ENCODE peak calls at places on chromosomes 6 and 20, in eight cellular contexts. One of them, this sample, is unnamed.

GRCh38 chr6:111583986-111584385 is 21.7 kb downstream of the TRAF3IP2 start:
- DNase-seq in gastrocnemius medialis: no peak
- DNase-seq in PC-3: no peak
- DNase-seq in left lung: no peak
- DNase-seq in uterus: no peak
- DNase-seq in endothelial cell of umbilical vein: no peak
- DNase-seq in fibroblast of lung: no peak
- DNase-seq in NT2/D1: no peak
- DNase-seq in this sample: no peak

GRCh38 chr6:74940211-74940610 is 265.6 kb downstream of the COL12A1 start:
- DNase-seq in PC-3: no peak
- DNase-seq in left lung: no peak
- DNase-seq in gastrocnemius medialis: no peak
- DNase-seq in fibroblast of lung: peak; percentile 42
- DNase-seq in uterus: no peak
- DNase-seq in NT2/D1: no peak
- DNase-seq in endothelial cell of umbilical vein: no peak
- DNase-seq in this sample: no peak

GRCh38 chr6:22350109-22350508 is 53.3 kb upstream of the PRL start:
- DNase-seq in fibroblast of lung: no peak
- DNase-seq in uterus: no peak
- DNase-seq in NT2/D1: no peak
- DNase-seq in left lung: no peak
- DNase-seq in endothelial cell of umbilical vein: peak; percentile 62
- DNase-seq in gastrocnemius medialis: no peak
- DNase-seq in PC-3: no peak
- DNase-seq in this sample: peak; percentile 57

GRCh38 chr6:84645000-84645399 is 119.4 kb downstream of the TBX18 start:
- DNase-seq in endothelial cell of umbilical vein: peak; percentile 87
- DNase-seq in left lung: no peak
- DNase-seq in PC-3: peak; percentile 82
- DNase-seq in NT2/D1: no peak
- DNase-seq in uterus: no peak
- DNase-seq in fibroblast of lung: peak; percentile 76
- DNase-seq in gastrocnemius medialis: no peak
- DNase-seq in this sample: peak; percentile 62

GRCh38 chr6:3061501-3061941 is 6.8 kb upstream of the RIPK1 start:
- DNase-seq in fibroblast of lung: peak; percentile 85
- DNase-seq in gastrocnemius medialis: no peak
- DNase-seq in endothelial cell of umbilical vein: no peak
- DNase-seq in left lung: no peak
- DNase-seq in NT2/D1: no peak
- DNase-seq in PC-3: peak; percentile 93
- DNase-seq in uterus: no peak
- DNase-seq in this sample: peak; percentile 78

GRCh38 chr6:132021552-132022375 is 70.6 kb upstream of the CCN2 start:
- DNase-seq in fibroblast of lung: no peak
- DNase-seq in NT2/D1: no peak
- DNase-seq in PC-3: peak; percentile 39
- DNase-seq in uterus: no peak
- DNase-seq in endothelial cell of umbilical vein: no peak
- DNase-seq in left lung: no peak
- DNase-seq in gastrocnemius medialis: no peak
- DNase-seq in this sample: peak; percentile 14

GRCh38 chr20:61888101-61888865 is 177.4 kb downstream of the TAF4 start:
- DNase-seq in fibroblast of lung: no peak
- DNase-seq in endothelial cell of umbilical vein: no peak
- DNase-seq in uterus: no peak
- DNase-seq in gastrocnemius medialis: no peak
- DNase-seq in left lung: peak; percentile 67
- DNase-seq in PC-3: no peak
- DNase-seq in NT2/D1: no peak
- DNase-seq in this sample: no peak

GRCh38 chr6:79621579-79621978 is 9.6 kb upstream of the SH3BGRL2 start:
- DNase-seq in gastrocnemius medialis: no peak
- DNase-seq in fibroblast of lung: no peak
- DNase-seq in left lung: no peak
- DNase-seq in PC-3: no peak
- DNase-seq in NT2/D1: no peak
- DNase-seq in uterus: no peak
- DNase-seq in endothelial cell of umbilical vein: no peak
- DNase-seq in this sample: no peak

GRCh38 chr6:151389640-151390275 is 1.6 kb downstream of the ZBTB2 start:
- DNase-seq in uterus: peak; percentile 80
- DNase-seq in PC-3: peak; percentile 58
- DNase-seq in fibroblast of lung: peak; percentile 65
- DNase-seq in gastrocnemius medialis: peak; percentile 60
- DNase-seq in endothelial cell of umbilical vein: peak; percentile 74
- DNase-seq in NT2/D1: no peak
- DNase-seq in left lung: no peak
- DNase-seq in this sample: peak; percentile 84

GRCh38 chr20:51800769-51801219 is 1.5 kb downstream of the SALL4 start:
- DNase-seq in endothelial cell of umbilical vein: peak; percentile 24
- DNase-seq in gastrocnemius medialis: no peak
- DNase-seq in fibroblast of lung: peak; percentile 21
- DNase-seq in PC-3: peak; percentile 54
- DNase-seq in NT2/D1: no peak
- DNase-seq in left lung: no peak
- DNase-seq in uterus: no peak
- DNase-seq in this sample: peak; percentile 56

GRCh38 chr20:23190557-23190956 is 104.4 kb upstream of the CD93 start:
- DNase-seq in NT2/D1: no peak
- DNase-seq in fibroblast of lung: peak; percentile 26
- DNase-seq in PC-3: no peak
- DNase-seq in left lung: no peak
- DNase-seq in uterus: no peak
- DNase-seq in endothelial cell of umbilical vein: no peak
- DNase-seq in gastrocnemius medialis: no peak
- DNase-seq in this sample: no peak

GRCh38 chr6:2823104-2823850 is 18.4 kb downstream of the SERPINB1 start:
- DNase-seq in fibroblast of lung: no peak
- DNase-seq in endothelial cell of umbilical vein: no peak
- DNase-seq in NT2/D1: no peak
- DNase-seq in uterus: no peak
- DNase-seq in gastrocnemius medialis: no peak
- DNase-seq in PC-3: peak; percentile 88
- DNase-seq in left lung: no peak
- DNase-seq in this sample: no peak

GRCh38 chr20:1813101-1813529 is 82.1 kb upstream of the SIRPA start:
- DNase-seq in uterus: peak; percentile 57
- DNase-seq in gastrocnemius medialis: peak; percentile 39
- DNase-seq in fibroblast of lung: peak; percentile 94
- DNase-seq in NT2/D1: no peak
- DNase-seq in left lung: peak; percentile 64
- DNase-seq in PC-3: peak; percentile 96
- DNase-seq in endothelial cell of umbilical vein: peak; percentile 92
- DNase-seq in this sample: peak; percentile 85

GRCh38 chr6:147870745-147871144 is 362.3 kb downstream of the SAMD5 start:
- DNase-seq in NT2/D1: no peak
- DNase-seq in PC-3: no peak
- DNase-seq in endothelial cell of umbilical vein: no peak
- DNase-seq in uterus: no peak
- DNase-seq in gastrocnemius medialis: no peak
- DNase-seq in fibroblast of lung: no peak
- DNase-seq in left lung: no peak
- DNase-seq in this sample: peak; percentile 20

GRCh38 chr6:71287038-71287437 is 1.6 kb upstream of the OGFRL1 start:
- DNase-seq in fibroblast of lung: no peak
- DNase-seq in left lung: peak; percentile 54
- DNase-seq in PC-3: no peak
- DNase-seq in endothelial cell of umbilical vein: no peak
- DNase-seq in uterus: peak; percentile 49
- DNase-seq in NT2/D1: no peak
- DNase-seq in gastrocnemius medialis: peak; percentile 47
- DNase-seq in this sample: peak; percentile 44

GRCh38 chr20:17504326-17504897 is 26.8 kb downstream of the BFSP1 start:
- DNase-seq in fibroblast of lung: no peak
- DNase-seq in gastrocnemius medialis: no peak
- DNase-seq in PC-3: no peak
- DNase-seq in uterus: no peak
- DNase-seq in left lung: no peak
- DNase-seq in endothelial cell of umbilical vein: no peak
- DNase-seq in NT2/D1: no peak
- DNase-seq in this sample: no peak
- H3K4me3 ChIP-seq in fibroblast of lung: peak overlapping the region; percentile 39
- H3K4me3 ChIP-seq in gastrocnemius medialis: peak overlapping the region; percentile 47
- H3K4me3 ChIP-seq in PC-3: peak overlapping the region; percentile 80
- H3K4me3 ChIP-seq in uterus: peak overlapping the region; percentile 49
- H3K4me3 ChIP-seq in left lung: peak overlapping the region; percentile 39
- H3K4me3 ChIP-seq in endothelial cell of umbilical vein: no peak overlapping the region
- H3K4me3 ChIP-seq in NT2/D1: no peak overlapping the region
- H3K4me3 ChIP-seq in this sample: peak overlapping the region; percentile 80

GRCh38 chr6:139894271-139894670 is 519.8 kb upstream of the CITED2 start:
- DNase-seq in PC-3: no peak
- DNase-seq in uterus: no peak
- DNase-seq in fibroblast of lung: no peak
- DNase-seq in left lung: no peak
- DNase-seq in gastrocnemius medialis: no peak
- DNase-seq in NT2/D1: no peak
- DNase-seq in endothelial cell of umbilical vein: no peak
- DNase-seq in this sample: no peak

GRCh38 chr6:139887275-139887674 is 512.8 kb upstream of the CITED2 start:
- DNase-seq in gastrocnemius medialis: no peak
- DNase-seq in PC-3: no peak
- DNase-seq in fibroblast of lung: no peak
- DNase-seq in NT2/D1: no peak
- DNase-seq in endothelial cell of umbilical vein: no peak
- DNase-seq in left lung: no peak
- DNase-seq in uterus: no peak
- DNase-seq in this sample: no peak

GRCh38 chr6:139888691-139889122 is 514.3 kb upstream of the CITED2 start:
- DNase-seq in NT2/D1: peak; percentile 77
- DNase-seq in uterus: no peak
- DNase-seq in fibroblast of lung: peak; percentile 61
- DNase-seq in endothelial cell of umbilical vein: no peak
- DNase-seq in left lung: no peak
- DNase-seq in PC-3: no peak
- DNase-seq in gastrocnemius medialis: no peak
- DNase-seq in this sample: no peak

GRCh38 chr6:139895205-139895793 is 520.9 kb upstream of the CITED2 start:
- DNase-seq in uterus: no peak
- DNase-seq in gastrocnemius medialis: no peak
- DNase-seq in left lung: no peak
- DNase-seq in fibroblast of lung: no peak
- DNase-seq in NT2/D1: no peak
- DNase-seq in endothelial cell of umbilical vein: no peak
- DNase-seq in PC-3: peak; percentile 15
- DNase-seq in this sample: peak; percentile 37

DNA sequence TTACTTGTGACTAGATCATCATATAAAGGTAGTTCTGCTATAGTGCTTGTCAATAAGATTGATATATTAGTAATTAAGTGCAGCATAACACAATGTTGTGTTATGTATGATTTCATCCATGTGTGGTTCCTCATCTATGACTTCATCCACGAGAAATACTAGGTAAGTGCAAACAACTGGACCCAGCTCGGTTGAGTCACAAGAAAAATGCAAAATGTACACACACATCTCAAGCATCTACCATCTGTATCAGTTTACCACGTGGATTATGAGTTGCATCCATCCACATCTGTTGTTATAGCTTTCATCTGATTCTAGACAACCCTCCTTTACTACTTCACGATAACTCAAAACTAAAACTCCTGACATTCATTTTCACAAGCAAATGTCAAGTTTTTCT is 517.0 kb upstream of the CITED2 start:
- DNase-seq in fibroblast of lung: peak; percentile 76
- DNase-seq in left lung: no peak
- DNase-seq in NT2/D1: no peak
- DNase-seq in PC-3: no peak
- DNase-seq in uterus: no peak
- DNase-seq in gastrocnemius medialis: no peak
- DNase-seq in endothelial cell of umbilical vein: no peak
- DNase-seq in this sample: peak; percentile 37
- H3K9me3 ChIP-seq in fibroblast of lung: no peaks in the 10 kb centered on the region
- H3K9me3 ChIP-seq in left lung: no peaks in the 10 kb centered on the region
- H3K9me3 ChIP-seq in NT2/D1: peaks cover 10% of the 10 kb centered on the region
- H3K9me3 ChIP-seq in PC-3: no peaks in the 10 kb centered on the region
- H3K9me3 ChIP-seq in uterus: no peaks in the 10 kb centered on the region
- H3K9me3 ChIP-seq in gastrocnemius medialis: no peaks in the 10 kb centered on the region
- H3K9me3 ChIP-seq in endothelial cell of umbilical vein: no peaks in the 10 kb centered on the region
- H3K9me3 ChIP-seq in this sample: no peaks in the 10 kb centered on the region

GRCh38 chr20:53847118-53847842 is 223.1 kb downstream of the BCAS1 start:
- DNase-seq in fibroblast of lung: no peak
- DNase-seq in PC-3: no peak
- DNase-seq in NT2/D1: no peak
- DNase-seq in uterus: no peak
- DNase-seq in gastrocnemius medialis: no peak
- DNase-seq in endothelial cell of umbilical vein: no peak
- DNase-seq in left lung: no peak
- DNase-seq in this sample: no peak

GRCh38 chr20:53849471-53850059 is 220.8 kb downstream of the BCAS1 start:
- DNase-seq in uterus: no peak
- DNase-seq in NT2/D1: no peak
- DNase-seq in left lung: no peak
- DNase-seq in PC-3: no peak
- DNase-seq in gastrocnemius medialis: no peak
- DNase-seq in endothelial cell of umbilical vein: no peak
- DNase-seq in fibroblast of lung: no peak
- DNase-seq in this sample: no peak

GRCh38 chr20:53846640-53847039 is 223.8 kb downstream of the BCAS1 start:
- DNase-seq in left lung: no peak
- DNase-seq in fibroblast of lung: no peak
- DNase-seq in endothelial cell of umbilical vein: no peak
- DNase-seq in uterus: no peak
- DNase-seq in gastrocnemius medialis: no peak
- DNase-seq in PC-3: no peak
- DNase-seq in NT2/D1: no peak
- DNase-seq in this sample: no peak

GRCh38 chr20:53848304-53848703 is 222.1 kb downstream of the BCAS1 start:
- DNase-seq in endothelial cell of umbilical vein: no peak
- DNase-seq in PC-3: no peak
- DNase-seq in fibroblast of lung: no peak
- DNase-seq in left lung: no peak
- DNase-seq in gastrocnemius medialis: no peak
- DNase-seq in uterus: no peak
- DNase-seq in NT2/D1: no peak
- DNase-seq in this sample: no peak

GRCh38 chr20:53847843-53848185 is 222.6 kb downstream of the BCAS1 start:
- DNase-seq in NT2/D1: no peak
- DNase-seq in fibroblast of lung: no peak
- DNase-seq in left lung: no peak
- DNase-seq in uterus: no peak
- DNase-seq in gastrocnemius medialis: no peak
- DNase-seq in endothelial cell of umbilical vein: no peak
- DNase-seq in PC-3: no peak
- DNase-seq in this sample: no peak
- H3K4me1 ChIP-seq in NT2/D1: no peaks in the 10 kb centered on the region
- H3K4me1 ChIP-seq in fibroblast of lung: no peaks in the 10 kb centered on the region
- H3K4me1 ChIP-seq in left lung: peaks cover 23% of the 10 kb centered on the region
- H3K4me1 ChIP-seq in uterus: no peaks in the 10 kb centered on the region
- H3K4me1 ChIP-seq in gastrocnemius medialis: no peaks in the 10 kb centered on the region
- H3K4me1 ChIP-seq in endothelial cell of umbilical vein: no peaks in the 10 kb centered on the region
- H3K4me1 ChIP-seq in PC-3: peaks cover 30% of the 10 kb centered on the region
- H3K4me1 ChIP-seq in this sample: peaks cover 2% of the 10 kb centered on the region

DNA sequence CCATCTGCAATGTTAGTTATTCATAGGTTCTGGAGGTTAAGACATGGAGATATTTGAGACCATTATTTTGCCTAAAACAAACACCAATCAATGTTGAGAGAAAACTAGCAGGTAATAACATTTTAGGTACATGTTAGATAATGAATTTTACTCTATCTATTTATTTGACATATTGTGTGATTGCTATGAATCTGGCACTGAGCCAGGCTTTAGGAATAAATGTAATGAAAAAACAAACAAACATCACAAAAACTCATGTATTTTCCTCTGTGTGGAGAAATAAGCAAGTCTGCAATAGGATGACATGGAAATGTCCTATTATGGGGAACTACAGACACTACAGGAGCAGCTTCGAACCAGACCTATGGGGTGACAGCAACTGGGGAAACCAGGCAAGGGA is 57.8 kb downstream of the OPN5 start:
- DNase-seq in NT2/D1: no peak
- DNase-seq in left lung: no peak
- DNase-seq in fibroblast of lung: no peak
- DNase-seq in gastrocnemius medialis: no peak
- DNase-seq in uterus: no peak
- DNase-seq in PC-3: no peak
- DNase-seq in endothelial cell of umbilical vein: no peak
- DNase-seq in this sample: no peak
- H3K4me3 ChIP-seq in NT2/D1: no peak overlapping the region
- H3K4me3 ChIP-seq in left lung: no peak overlapping the region
- H3K4me3 ChIP-seq in fibroblast of lung: no peak overlapping the region
- H3K4me3 ChIP-seq in gastrocnemius medialis: no peak overlapping the region
- H3K4me3 ChIP-seq in uterus: no peak overlapping the region
- H3K4me3 ChIP-seq in PC-3: no peak overlapping the region
- H3K4me3 ChIP-seq in endothelial cell of umbilical vein: no peak overlapping the region
- H3K4me3 ChIP-seq in this sample: no peak overlapping the region